ENCODE peak calls at places on chromosomes 4 and X, in six cellular contexts. G is retina; W is CD8-positive, alpha-beta memory T cell; Q is activated naive CD4-positive, alpha-beta T cell treated with anti-CD3 and anti-CD28 coated beads for 36 hours; L is D341Med; B is nephron progenitor cell. J is an unnamed sample.

GRCh38 chr4:148074462-148074861 is 342.6 kb downstream of the ARHGAP10 start:
- DNase-seq in G (no peak), W (no peak), Q (no peak), L (no peak), B (no peak), J (no peak)

GRCh38 chr4:135185256-135185655 is 983.7 kb upstream of the PABPC4L start:
- DNase-seq in G (no peak), W (no peak), Q (no peak), L (no peak), B (no peak), J (no peak)

GRCh38 chrX:109812236-109812635 is 79.2 kb upstream of the ACSL4 start:
- DNase-seq in G (no peak), W (no peak), Q (no peak), L (no peak), B (no peak), J (no peak)

GRCh38 chr4:83516042-83516772 is 19.7 kb upstream of the GPAT3 start:
- DNase-seq in G (no peak), W (no peak), Q (no peak), L (no peak), B (no peak), J (no peak)

GRCh38 chr4:11542952-11543351 is 114.3 kb upstream of the HS3ST1 start:
- DNase-seq in G (no peak), W (no peak), Q (no peak), L (no peak), B (no peak), J (no peak)

GRCh38 chr4:73609688-73610087 is 10.5 kb downstream of the RASSF6 start:
- DNase-seq in G (no peak), W (no peak), Q (no peak), L (no peak), B (no peak), J (no peak)

GRCh38 chr4:166501941-166502382 is 628.9 kb downstream of the TLL1 start:
- DNase-seq in G (peak; percentile 22), W (no peak), Q (peak; percentile 5), L (peak; percentile 27), B (peak; percentile 53), J (no peak)

GRCh38 chr4:929970-930625 is 2.0 kb downstream of the GAK start:
- DNase-seq in G (no peak), W (no peak), Q (no peak), L (no peak), B (no peak), J (no peak)

GRCh38 chrX:38117485-38117884 is 103.2 kb downstream of the SRPX start:
- DNase-seq in G (no peak), W (no peak), Q (no peak), L (peak; percentile 8), B (no peak), J (no peak)

GRCh38 chr4:185811509-185812364 is at the start of gene SORBS2:
- DNase-seq in G (peak; percentile 87), W (no peak), Q (no peak), L (peak; percentile 75), B (peak; percentile 34), J (no peak)

GRCh38 chr4:112270643-112271484 is 14.8 kb downstream of the TIFA start:
- DNase-seq in G (no peak), W (no peak), Q (no peak), L (no peak), B (no peak), J (no peak)

GRCh38 chr4:680931-681645 is 6.7 kb downstream of the MYL5 start:
- DNase-seq in G (peak; percentile 75), W (peak; percentile 66), Q (peak; percentile 33), L (no peak), B (peak; percentile 78), J (peak; percentile 47)

GRCh38 chr4:3136454-3136853 is 62.0 kb downstream of the HTT start:
- DNase-seq in G (no peak), W (no peak), Q (no peak), L (no peak), B (no peak), J (no peak)

GRCh38 chrX:48064261-48064660 is 7.2 kb downstream of the ZNF630 start:
- DNase-seq in G (no peak), W (no peak), Q (no peak), L (no peak), B (no peak), J (no peak)

GRCh38 chrX:154529206-154529612 is 13.2 kb upstream of the FAM3A start:
- DNase-seq in G (no peak), W (no peak), Q (no peak), L (no peak), B (no peak), J (no peak)

GRCh38 chr4:106898621-106899230 is 137.4 kb downstream of the DKK2 start:
- DNase-seq in G (no peak), W (no peak), Q (peak; percentile 49), L (peak; percentile 63), B (peak; percentile 48), J (no peak)

GRCh38 chr4:572594-572993 is 3.5 kb downstream of the TMEM271 start:
- DNase-seq in G (no peak), W (no peak), Q (no peak), L (peak; percentile 15), B (no peak), J (no peak)

GRCh38 chrX:41389311-41389888 is 55.4 kb downstream of the DDX3X start:
- DNase-seq in G (no peak), W (no peak), Q (no peak), L (no peak), B (no peak), J (no peak)

GRCh38 chrX:46681849-46682248 is 77.1 kb downstream of the SLC9A7 start:
- DNase-seq in G (no peak), W (no peak), Q (no peak), L (no peak), B (no peak), J (no peak)

GRCh38 chrX:130170752-130171445 is 863 bp upstream of the RAB33A start:
- DNase-seq in G (peak; percentile 90), W (peak; percentile 58), Q (peak; percentile 77), L (peak; percentile 83), B (peak; percentile 30), J (peak; percentile 45)

GRCh38 chrX:7077910-7078245 is 69.6 kb upstream of the STS start:
- DNase-seq in G (no peak), W (no peak), Q (no peak), L (no peak), B (no peak), J (no peak)

GRCh38 chrX:131068945-131069719 is 11.0 kb downstream of the ARHGAP36 start:
- DNase-seq in G (peak; percentile 65), W (no peak), Q (peak; percentile 28), L (peak; percentile 73), B (peak; percentile 89), J (no peak)

GRCh38 chr4:74293558-74293957 is 14.7 kb upstream of the EPGN start:
- DNase-seq in G (no peak), W (no peak), Q (no peak), L (no peak), B (no peak), J (no peak)

GRCh38 chrX:69237228-69237627 is 72.0 kb upstream of the PJA1 start:
- DNase-seq in G (no peak), W (no peak), Q (no peak), L (no peak), B (no peak), J (no peak)

GRCh38 chr4:189162073-189162789 is 778.4 kb upstream of the FRG1 start:
- DNase-seq in G (no peak), W (no peak), Q (no peak), L (no peak), B (no peak), J (no peak)

GRCh38 chrX:1476682-1477081 is 24.0 kb upstream of the ASMTL start:
- DNase-seq in G (no peak), W (no peak), Q (no peak), L (no peak), B (no peak), J (no peak)

GRCh38 chr4:72486991-72487390 is 82.0 kb downstream of the ADAMTS3 start:
- DNase-seq in G (no peak), W (no peak), Q (no peak), L (no peak), B (no peak), J (no peak)

GRCh38 chr4:72858328-72858727 is 211.2 kb downstream of the COX18 start:
- DNase-seq in G (no peak), W (no peak), Q (no peak), L (no peak), B (no peak), J (no peak)

GRCh38 chr4:4225915-4226605 is 669 bp downstream of the OTOP1 start:
- DNase-seq in G (peak; percentile 40), W (no peak), Q (no peak), L (peak; percentile 58), B (peak; percentile 10), J (no peak)

GRCh38 chrX:45196701-45197100 is 4.0 kb downstream of the DIPK2B start:
- DNase-seq in G (no peak), W (no peak), Q (no peak), L (no peak), B (no peak), J (no peak)

GRCh38 chrX:389021-389441 is 2.3 kb upstream of the PPP2R3B start:
- DNase-seq in G (no peak), W (no peak), Q (no peak), L (no peak), B (no peak), J (no peak)

GRCh38 chr4:128737098-128737513 is 72.4 kb upstream of the JADE1 start:
- DNase-seq in G (no peak), W (no peak), Q (no peak), L (no peak), B (no peak), J (no peak)

GRCh38 chr4:3224971-3225850 is 23.7 kb upstream of the MSANTD1 start:
- DNase-seq in G (no peak), W (no peak), Q (no peak), L (no peak), B (no peak), J (no peak)

GRCh38 chrX:38717871-38718270 is 83.4 kb upstream of the MID1IP1 start:
- DNase-seq in G (no peak), W (no peak), Q (peak; percentile 10), L (peak; percentile 24), B (no peak), J (no peak)

GRCh38 chrX:46599051-46599560 is 25.5 kb downstream of the CHST7 start:
- DNase-seq in G (no peak), W (no peak), Q (no peak), L (no peak), B (no peak), J (no peak)

GRCh38 chr4:122855491-122855890 is 28.9 kb downstream of the FGF2 start:
- DNase-seq in G (no peak), W (no peak), Q (no peak), L (peak; percentile 47), B (no peak), J (no peak)

GRCh38 chr4:169611991-169612868 is at the start of gene NEK1:
- DNase-seq in G (peak; percentile 94), W (peak; percentile 83), Q (peak; percentile 85), L (peak; percentile 95), B (peak; percentile 85), J (peak; percentile 81)

GRCh38 chrX:118373538-118373937 is 27.6 kb downstream of the WDR44 start:
- DNase-seq in G (no peak), W (no peak), Q (no peak), L (no peak), B (no peak), J (no peak)

J was measured in effector memory CD8-positive, alpha-beta T cell.